ENCODE peak calls at places on chromosomes 11 and 22, in ten cellular contexts. A is AG10803; R is substantia nigra; P is MV-4-11; C is T-helper 17 cell; D is SK-N-MC; Q is T-helper 1 cell; K is WTC11; N is heart right ventricle; G is stimulated activated CD8-positive, alpha-beta memory T cell treated with anti-CD3 and anti-CD28 coated beads, Interleukin-2, amount 100 ng/mL, for 1 hour. F is an unnamed sample.

GRCh38 chr22:23742505-23743264 is 8.2 kb downstream of the ZNF70 start:
- DNase-seq in A (no peak), R (no peak), P (no peak), C (no peak), D (no peak), Q (no peak), K (no peak), N (no peak), G (no peak), F (no peak)

GRCh38 chr22:41286639-41287091 is 678 bp upstream of the RANGAP1 start:
- DNase-seq in A (peak), R (peak), P (peak), C (no peak), D (peak), Q (peak), K (no peak), N (no peak), G (peak), F (peak)

GRCh38 chr11:78138694-78139421 is 568 bp downstream of the ALG8 start:
- DNase-seq in A (no peak), R (no peak), P (peak), C (no peak), D (no peak), Q (no peak), K (no peak), N (no peak), G (no peak), F (no peak)

GRCh38 chr22:19875061-19875530 is 20.4 kb upstream of the GNB1L start:
- DNase-seq in A (no peak), R (no peak), P (no peak), C (peak), D (no peak), Q (no peak), K (no peak), N (no peak), G (no peak), F (no peak)

GRCh38 chr22:46287873-46288751 is 8.6 kb upstream of the GTSE1 start:
- DNase-seq in A (no peak), R (no peak), P (peak), C (no peak), D (no peak), Q (no peak), K (no peak), N (no peak), G (no peak), F (peak)

GRCh38 chr11:107202189-107202588 is 183.9 kb upstream of the GUCY1A2 start:
- DNase-seq in A (no peak), R (no peak), P (no peak), C (no peak), D (no peak), Q (no peak), K (no peak), N (no peak), G (no peak), F (no peak)

GRCh38 chr11:120240866-120241265 is 926 bp downstream of the POU2F3 start:
- DNase-seq in A (no peak), R (no peak), P (no peak), C (no peak), D (no peak), Q (no peak), K (no peak), N (no peak), G (no peak), F (no peak)

GRCh38 chr11:111846640-111847039 is 24.7 kb downstream of the ALG9 start:
- DNase-seq in A (peak), R (no peak), P (peak), C (no peak), D (no peak), Q (no peak), K (no peak), N (no peak), G (no peak), F (no peak)

GRCh38 chr11:12232819-12233601 is 122.6 kb downstream of the MICAL2 start:
- DNase-seq in A (peak), R (no peak), P (no peak), C (no peak), D (no peak), Q (no peak), K (no peak), N (no peak), G (no peak), F (no peak)

GRCh38 chr22:35986085-35986484 is 42.5 kb downstream of the RBFOX2 start:
- DNase-seq in A (peak), R (no peak), P (no peak), C (no peak), D (no peak), Q (no peak), K (no peak), N (no peak), G (no peak), F (no peak)

GRCh38 chr11:78615724-78616123 is 41.1 kb upstream of the NARS2 start:
- DNase-seq in A (no peak), R (no peak), P (no peak), C (no peak), D (no peak), Q (no peak), K (no peak), N (no peak), G (no peak), F (no peak)

GRCh38 chr11:68357568-68357967 is 45.2 kb downstream of the LRP5 start:
- DNase-seq in A (no peak), R (no peak), P (no peak), C (no peak), D (no peak), Q (no peak), K (no peak), N (no peak), G (no peak), F (no peak)

GRCh38 chr22:39240841-39241631 is 3.7 kb downstream of the PDGFB start:
- DNase-seq in A (peak), R (no peak), P (no peak), C (peak), D (no peak), Q (peak), K (no peak), N (no peak), G (no peak), F (no peak)

GRCh38 chr22:23836281-23836680 is 2.5 kb downstream of the DERL3 start:
- DNase-seq in A (no peak), R (no peak), P (no peak), C (no peak), D (no peak), Q (no peak), K (no peak), N (no peak), G (no peak), F (no peak)

GRCh38 chr11:107496011-107496410 is 38.4 kb upstream of the CWF19L2 start:
- DNase-seq in A (peak), R (no peak), P (no peak), C (no peak), D (no peak), Q (no peak), K (no peak), N (no peak), G (no peak), F (no peak)

GRCh38 chr11:74871037-74871436 is 77.9 kb downstream of the XRRA1 start:
- DNase-seq in A (no peak), R (no peak), P (peak), C (no peak), D (no peak), Q (no peak), K (no peak), N (no peak), G (no peak), F (no peak)

GRCh38 chr22:38782402-38783094 is 11.4 kb downstream of the DNAL4 start:
- DNase-seq in A (peak), R (no peak), P (peak), C (no peak), D (no peak), Q (no peak), K (no peak), N (no peak), G (no peak), F (no peak)

GRCh38 chr11:118370774-118371173 is 11.4 kb downstream of the UBE4A start:
- DNase-seq in A (no peak), R (no peak), P (no peak), C (no peak), D (no peak), Q (no peak), K (no peak), N (no peak), G (no peak), F (no peak)

GRCh38 chr22:22926359-22927195 is 39.0 kb downstream of the IGLL5 start:
- DNase-seq in A (no peak), R (no peak), P (no peak), C (no peak), D (no peak), Q (no peak), K (no peak), N (no peak), G (no peak), F (no peak)

GRCh38 chr22:22702159-22702873 is 57.9 kb downstream of the GGTLC2 start:
- DNase-seq in A (no peak), R (no peak), P (peak), C (no peak), D (no peak), Q (no peak), K (peak), N (no peak), G (no peak), F (no peak)